ENCODE peak calls at places on chromosome 21, in ten cellular contexts. S, E, M, H, D, C, P, O, Z and F are unnamed samples.

GRCh38 chr21:46195595-46196195 is 11.4 kb upstream of the SPATC1L start:
- DNase-seq in M (peak), H (peak), E (no peak), P (no peak), O (peak), D (no peak), C (no peak), Z (peak), S (peak), F (no peak)

GRCh38 chr21:41611966-41612606 is 104.1 kb upstream of the TMPRSS2 start:
- DNase-seq in P (peak), O (no peak), M (no peak), D (peak), S (no peak), E (peak), Z (peak), H (no peak), C (no peak), F (no peak)

GRCh38 chr21:41048636-41049035 is 119.3 kb upstream of the BACE2 start:
- DNase-seq in C (no peak), H (no peak), Z (no peak), D (no peak), P (no peak), O (no peak), M (no peak), E (no peak), S (no peak), F (no peak)

GRCh38 chr21:40386301-40386911 is 460.6 kb downstream of the DSCAM start:
- DNase-seq in C (no peak), S (peak), E (peak), O (peak), Z (peak), H (peak), D (peak), M (no peak), P (no peak), F (peak)

GRCh38 chr21:37658121-37658993 is 257.9 kb downstream of the KCNJ6 start:
- DNase-seq in M (peak), E (no peak), S (no peak), D (no peak), O (no peak), P (no peak), Z (peak), C (no peak), H (no peak), F (no peak)

GRCh38 chr21:14520535-14520934 is 25.6 kb downstream of the SAMSN1 start:
- DNase-seq in E (no peak), H (no peak), D (no peak), Z (no peak), O (no peak), P (no peak), S (no peak), C (no peak), M (no peak), F (peak)

GRCh38 chr21:38800924-38801744 is 4.6 kb upstream of the ETS2 start:
- DNase-seq in C (no peak), D (no peak), P (no peak), O (no peak), M (no peak), Z (no peak), S (no peak), H (no peak), E (no peak), F (no peak)

GRCh38 chr21:36441715-36442114 is 38.2 kb downstream of the CLDN14 start:
- DNase-seq in S (no peak), P (no peak), E (no peak), O (no peak), H (no peak), C (no peak), Z (no peak), M (no peak), D (no peak), F (no peak)

GRCh38 chr21:45916011-45916840 is 65.3 kb upstream of the COL6A1 start:
- DNase-seq in S (peak), P (no peak), O (no peak), D (no peak), M (no peak), C (no peak), Z (no peak), E (no peak), H (no peak), F (no peak)

GRCh38 chr21:42080788-42081083 is 9.6 kb downstream of the UMODL1 start:
- DNase-seq in H (no peak), P (peak), C (no peak), D (no peak), M (peak), Z (no peak), O (no peak), E (no peak), S (no peak), F (no peak)

GRCh38 chr21:34889537-34890257 is 159.4 kb downstream of the RUNX1 start:
- DNase-seq in P (peak), C (peak), S (peak), O (peak), D (peak), H (peak), E (peak), M (peak), Z (peak), F (peak)

GRCh38 chr21:34889287-34889536 is 159.9 kb downstream of the RUNX1 start:
- DNase-seq in H (no peak), E (peak), O (peak), C (no peak), M (peak), P (peak), S (peak), Z (no peak), D (peak), F (peak)

GRCh38 chr21:34887729-34888568 is 161.2 kb downstream of the RUNX1 start:
- DNase-seq in M (peak), Z (peak), H (peak), E (peak), S (peak), O (peak), P (peak), D (peak), C (peak), F (peak)

GRCh38 chr21:34890258-34890723 is 158.8 kb downstream of the RUNX1 start:
- DNase-seq in M (no peak), D (no peak), P (no peak), H (no peak), E (no peak), O (no peak), C (no peak), Z (no peak), S (no peak), F (no peak)

DNA sequence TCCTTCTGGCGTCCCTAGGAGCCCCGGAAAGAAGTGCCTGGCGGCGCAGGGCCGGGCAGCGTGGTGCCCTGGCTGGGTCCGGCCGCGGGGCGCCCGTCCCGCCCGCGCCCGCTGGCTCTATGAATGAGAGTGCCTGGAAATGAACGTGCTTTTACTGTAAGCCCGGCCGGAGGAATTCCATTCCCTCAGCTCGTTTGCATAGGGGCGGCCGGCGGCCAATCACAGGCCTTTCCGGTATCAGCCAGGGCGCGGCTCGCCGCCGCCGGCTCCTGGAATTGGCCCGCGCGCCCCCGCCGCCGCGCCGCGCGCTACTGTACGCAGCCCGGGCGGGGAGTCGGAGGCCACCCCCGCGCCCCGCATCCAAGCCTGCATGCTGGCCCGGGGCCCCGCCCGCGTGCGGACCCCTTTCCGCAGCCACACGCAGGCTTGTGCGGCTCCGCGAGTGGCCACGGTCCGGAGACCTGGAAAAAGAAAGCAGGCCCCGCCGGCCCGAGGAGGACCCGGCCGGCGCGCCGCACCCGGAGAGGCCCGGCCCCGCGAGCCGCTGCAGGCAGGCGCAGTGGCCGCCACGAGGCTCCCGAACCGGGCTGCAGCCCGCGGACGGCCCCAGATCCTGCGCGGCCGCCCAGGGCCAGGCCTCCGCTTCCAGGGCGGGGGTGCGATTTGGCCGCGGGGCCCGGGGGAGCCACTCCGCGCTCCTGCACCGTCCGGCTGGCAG is 160.4 kb downstream of the RUNX1 start:
- DNase-seq in S (peak), M (peak), D (peak), Z (peak), O (peak), H (peak), E (peak), P (peak), C (peak), F (peak)
- TF ChIP-seq POLR2A in S (no peak), M (peak), D (peak), Z (peak), O (peak), H (peak), E (peak), P (peak), C (peak), F (peak)

GRCh38 chr21:17554120-17554519 is 41.3 kb downstream of the CXADR start:
- DNase-seq in M (no peak), S (no peak), H (no peak), Z (no peak), O (no peak), D (no peak), C (no peak), E (no peak), P (no peak), F (no peak)

GRCh38 chr21:17552410-17552809 is 39.6 kb downstream of the CXADR start:
- DNase-seq in M (no peak), C (no peak), P (no peak), D (no peak), E (no peak), Z (no peak), S (no peak), O (no peak), H (no peak), F (no peak)

GRCh38 chr21:17548262-17548661 is 35.4 kb downstream of the CXADR start:
- DNase-seq in M (no peak), C (no peak), P (peak), O (no peak), E (no peak), S (no peak), D (no peak), Z (no peak), H (no peak), F (no peak)

GRCh38 chr21:17554619-17555472 is 42.0 kb downstream of the CXADR start:
- DNase-seq in H (no peak), M (no peak), O (no peak), C (no peak), E (no peak), P (peak), S (no peak), D (no peak), Z (no peak), F (peak)

GRCh38 chr21:17550671-17551308 is 37.9 kb downstream of the CXADR start:
- DNase-seq in C (no peak), Z (no peak), M (no peak), H (no peak), E (no peak), O (no peak), S (no peak), D (no peak), P (no peak), F (no peak)
- TF ChIP-seq POLR2A in C (no peak), Z (no peak), M (no peak), H (no peak), E (no peak), O (no peak), S (no peak), D (no peak), P (no peak), F (no peak)

GRCh38 chr21:44670642-44671432 is 4.1 kb upstream of the KRTAP12-2 start:
- DNase-seq in D (no peak), Z (no peak), H (no peak), P (no peak), E (no peak), S (no peak), C (no peak), O (no peak), M (no peak), F (no peak)
- TF ChIP-seq POLR2A in D (no peak), Z (no peak), H (no peak), P (no peak), E (no peak), S (no peak), C (no peak), O (no peak), M (no peak), F (no peak)

GRCh38 chr21:28590026-28590425 is 402.7 kb downstream of the LTN1 start:
- DNase-seq in S (no peak), M (no peak), Z (no peak), E (no peak), P (no peak), H (no peak), C (no peak), O (no peak), D (no peak), F (peak)

GRCh38 chr21:28590722-28591121 is 402.0 kb downstream of the LTN1 start:
- DNase-seq in O (no peak), H (no peak), P (no peak), C (no peak), S (no peak), D (no peak), E (no peak), Z (no peak), M (no peak), F (no peak)

GRCh38 chr21:28592205-28592845 is 400.4 kb downstream of the LTN1 start:
- DNase-seq in O (no peak), C (no peak), P (no peak), D (no peak), Z (no peak), S (no peak), E (no peak), H (no peak), M (no peak), F (no peak)

GRCh38 chr21:28587748-28588147 is 404.9 kb downstream of the LTN1 start:
- DNase-seq in C (no peak), Z (no peak), S (no peak), O (no peak), E (no peak), P (peak), D (no peak), H (no peak), M (no peak), F (no peak)

GRCh38 chr21:28588997-28589396 is 403.7 kb downstream of the LTN1 start:
- DNase-seq in M (no peak), P (no peak), E (no peak), Z (no peak), D (no peak), O (no peak), S (no peak), C (no peak), H (no peak), F (no peak)
- TF ChIP-seq POLR2A in M (no peak), P (no peak), E (no peak), Z (no peak), D (no peak), O (no peak), S (no peak), C (no peak), H (no peak), F (no peak)

GRCh38 chr21:35206141-35207125 is 157.3 kb upstream of the RUNX1 start:
- DNase-seq in C (no peak), H (no peak), O (no peak), S (no peak), P (peak), D (peak), Z (peak), M (no peak), E (peak), F (no peak)
- TF ChIP-seq POLR2A in C (no peak), H (no peak), O (no peak), S (no peak), P (peak), D (no peak), Z (no peak), M (no peak), E (peak), F (no peak)